ENCODE peak calls at places on chromosomes 16 and 17, in ten cellular contexts. Z is CD8-positive, alpha-beta memory T cell; L is frontal cortex; K is neuronal stem cell; A is activated CD8-positive, alpha-beta memory T cell treated with anti-CD3 and anti-CD28 coated beads for 1 hour; N is NCI-H1417; C is NAMALWA; S is central memory CD4-positive, alpha-beta T cell; W is epithelial cell of prostate; H is SHP77. M is an unnamed sample.

GRCh38 chr16:75580-76501 is 2.2 kb upstream of the MPG start:
- DNase-seq in S (no peak), N (no peak), L (no peak), K (no peak), W (no peak), A (no peak), Z (no peak), H (no peak), C (peak; percentile 41), M (no peak)

GRCh38 chr16:80924372-80924978 is 82.2 kb downstream of the CMC2 start:
- DNase-seq in Z (no peak), W (no peak), L (peak; percentile 36), C (peak; percentile 62), K (peak; percentile 46), N (no peak), H (peak; percentile 60), S (no peak), A (no peak), M (no peak)

GRCh38 chr16:9840761-9841665 is 341.2 kb downstream of the GRIN2A start:
- DNase-seq in A (no peak), Z (no peak), W (no peak), C (no peak), H (no peak), K (no peak), L (no peak), N (no peak), S (no peak), M (no peak)

GRCh38 chr17:10309003-10309974 is 63.5 kb downstream of the MYH13 start:
- DNase-seq in K (no peak), C (no peak), L (no peak), W (no peak), S (no peak), Z (no peak), A (no peak), H (no peak), N (no peak), M (no peak)

GRCh38 chr16:29864205-29864604 is 1.2 kb upstream of the CDIPT start:
- DNase-seq in W (no peak), S (no peak), N (no peak), A (no peak), K (no peak), Z (no peak), C (no peak), H (no peak), L (no peak), M (no peak)

GRCh38 chr16:58127033-58127556 is 2.1 kb downstream of the CFAP20 start:
- DNase-seq in W (no peak), H (peak; percentile 10), A (no peak), S (peak; percentile 72), Z (peak; percentile 65), C (peak; percentile 88), K (no peak), N (no peak), L (no peak), M (no peak)

GRCh38 chr16:30567160-30567990 is 4.1 kb downstream of the ZNF688 start:
- DNase-seq in H (no peak), K (no peak), A (no peak), Z (peak; percentile 74), C (peak; percentile 18), N (no peak), L (no peak), W (peak; percentile 72), S (peak; percentile 71), M (no peak)

GRCh38 chr16:83458612-83459011 is 349.2 kb upstream of the HSBP1 start:
- DNase-seq in L (no peak), W (peak; percentile 34), N (no peak), C (peak; percentile 3), A (no peak), Z (no peak), K (no peak), S (no peak), H (no peak), M (no peak)

GRCh38 chr16:6149031-6149430 is 1051.4 kb upstream of the EEF2KMT start:
- DNase-seq in C (no peak), N (no peak), W (no peak), K (no peak), A (no peak), Z (no peak), H (no peak), S (no peak), L (no peak), M (no peak)

M was measured in natural killer cell.